ENCODE peak calls at places on chromosomes 12 and 14, in ten cellular contexts. E, B, T, X, Z, I, F, W, K and C are unnamed samples.

GRCh38 chr14:88798161-88798560 is 5.4 kb upstream of the EML5 start:
- DNase-seq in K (no peak), X (peak), T (no peak), E (no peak), F (no peak), W (peak), B (no peak), Z (no peak), I (no peak), C (no peak)

GRCh38 chr12:119839201-119839600 is 37.9 kb downstream of the CIT start:
- DNase-seq in W (no peak), T (no peak), F (no peak), X (no peak), I (no peak), K (no peak), B (no peak), E (no peak), Z (no peak), C (no peak)

GRCh38 chr12:117707861-117708260 is 260.9 kb downstream of the KSR2 start:
- DNase-seq in B (no peak), K (no peak), T (no peak), W (no peak), E (no peak), I (no peak), Z (no peak), F (no peak), X (no peak), C (no peak)

GRCh38 chr14:95885278-95885677 is 8.6 kb downstream of the TUNAR start:
- DNase-seq in I (no peak), Z (no peak), B (no peak), T (no peak), F (no peak), K (no peak), X (no peak), W (no peak), E (no peak), C (no peak)

GRCh38 chr14:101713641-101714349 is 47.7 kb upstream of the PPP2R5C start:
- DNase-seq in W (no peak), I (no peak), K (no peak), T (peak), X (no peak), F (no peak), Z (no peak), B (no peak), E (no peak), C (no peak)

GRCh38 chr12:107115119-107115518 is 21.8 kb upstream of the CRY1 start:
- DNase-seq in I (no peak), X (no peak), T (no peak), E (no peak), B (no peak), F (no peak), Z (no peak), W (no peak), K (no peak), C (no peak)

GRCh38 chr14:24806061-24806678 is 172.2 kb upstream of the GZMB start:
- DNase-seq in I (peak), K (peak), T (no peak), Z (no peak), B (peak), F (no peak), E (peak), X (peak), W (no peak), C (peak)

GRCh38 chr14:88841741-88842140 is 17.3 kb downstream of the TTC8 start:
- DNase-seq in E (no peak), K (no peak), Z (no peak), I (no peak), B (no peak), X (no peak), F (no peak), W (no peak), T (no peak), C (no peak)

GRCh38 chr12:50690923-50691322 is 73.0 kb upstream of the ATF1 start:
- DNase-seq in E (no peak), T (no peak), B (peak), Z (peak), F (no peak), X (no peak), W (no peak), K (peak), I (peak), C (peak)

GRCh38 chr12:27163048-27163715 is 80.8 kb upstream of the C12orf71 start:
- DNase-seq in B (no peak), E (no peak), W (no peak), I (no peak), Z (no peak), F (no peak), T (no peak), K (no peak), X (no peak), C (no peak)

GRCh38 chr14:24734917-24735500 is 101.0 kb upstream of the GZMB start:
- DNase-seq in E (no peak), F (no peak), X (peak), B (peak), Z (no peak), I (peak), K (peak), T (no peak), W (peak), C (peak)

GRCh38 chr14:24088095-24088494 is 6.0 kb upstream of the PCK2 start:
- DNase-seq in Z (no peak), X (no peak), W (no peak), I (no peak), B (no peak), K (no peak), F (no peak), E (no peak), T (no peak), C (no peak)

GRCh38 chr12:105289114-105289904 is 41.2 kb upstream of the C12orf75 start:
- DNase-seq in F (no peak), Z (no peak), X (no peak), I (no peak), T (no peak), E (no peak), K (no peak), W (no peak), B (no peak), C (no peak)

GRCh38 chr12:127238061-127238460 is 1028.9 kb upstream of the TMEM132C start:
- DNase-seq in T (no peak), X (no peak), F (no peak), E (no peak), K (no peak), I (no peak), W (no peak), B (no peak), Z (no peak), C (no peak)

GRCh38 chr12:45232771-45233372 is 17.0 kb downstream of the ANO6 start:
- DNase-seq in T (no peak), K (peak), X (no peak), Z (no peak), B (peak), E (peak), F (peak), W (no peak), I (peak), C (peak)

GRCh38 chr14:104081951-104082464 is 3.5 kb upstream of the ASPG start:
- DNase-seq in E (no peak), K (no peak), B (no peak), W (no peak), T (no peak), X (no peak), I (no peak), Z (no peak), F (no peak), C (no peak)

GRCh38 chr12:124195226-124195938 is 99.5 kb upstream of the RFLNA start:
- DNase-seq in F (no peak), Z (no peak), E (no peak), B (no peak), T (no peak), X (no peak), K (no peak), W (no peak), I (no peak), C (no peak)